ENCODE peak calls at places on chromosomes 7 and 10, in nine cellular contexts. T, Z, S, R, U, B, V, D and C are unnamed samples.

GRCh38 chr10:102285134-102285533 is 39.8 kb downstream of the GBF1 start:
- DNase-seq in T (no peak), Z (no peak), S (no peak), R (no peak), U (no peak), B (no peak), V (no peak), D (no peak), C (no peak)

GRCh38 chr7:26593405-26593804 is 271.0 kb downstream of the SKAP2 start:
- DNase-seq in T (no peak), Z (no peak), S (no peak), R (no peak), U (no peak), B (no peak), V (no peak), D (no peak), C (no peak)

GRCh38 chr10:66809402-66809801 is 116.4 kb upstream of the LRRTM3 start:
- DNase-seq in T (no peak), Z (no peak), S (no peak), R (no peak), U (no peak), B (no peak), V (no peak), D (no peak), C (no peak)

GRCh38 chr7:42886129-42886528 is 25.7 kb downstream of the C7orf25 start:
- DNase-seq in T (no peak), Z (no peak), S (no peak), R (peak), U (no peak), B (no peak), V (peak), D (peak), C (no peak)

GRCh38 chr10:84224411-84225028 is 824 bp downstream of the LRIT2 start:
- DNase-seq in T (no peak), Z (no peak), S (no peak), R (no peak), U (peak), B (no peak), V (peak), D (no peak), C (no peak)

GRCh38 chr10:98621630-98622029 is 174.9 kb upstream of the HPS1 start:
- DNase-seq in T (no peak), Z (no peak), S (no peak), R (no peak), U (peak), B (no peak), V (no peak), D (no peak), C (no peak)

GRCh38 chr10:73991846-73992245 is 6.1 kb upstream of the VCL start:
- DNase-seq in T (no peak), Z (no peak), S (no peak), R (no peak), U (no peak), B (no peak), V (no peak), D (no peak), C (no peak)

GRCh38 chr10:124074471-124075109 is 18.8 kb downstream of the CHST15 start:
- DNase-seq in T (no peak), Z (no peak), S (no peak), R (no peak), U (no peak), B (no peak), V (no peak), D (no peak), C (no peak)

GRCh38 chr7:41280491-41280890 is 422.4 kb downstream of the INHBA start:
- DNase-seq in T (no peak), Z (no peak), S (no peak), R (no peak), U (no peak), B (no peak), V (no peak), D (no peak), C (no peak)

GRCh38 chr10:37700886-37701780 is 156.3 kb downstream of the ZNF248 start:
- DNase-seq in T (no peak), Z (no peak), S (no peak), R (no peak), U (no peak), B (peak), V (no peak), D (no peak), C (no peak)

GRCh38 chr10:4677296-4678021 is 148.5 kb upstream of the AKR1E2 start:
- DNase-seq in T (no peak), Z (no peak), S (peak), R (peak), U (no peak), B (no peak), V (peak), D (peak), C (no peak)

GRCh38 chr7:70710011-70710480 is 421.9 kb upstream of the GALNT17 start:
- DNase-seq in T (peak), Z (no peak), S (peak), R (peak), U (no peak), B (no peak), V (no peak), D (peak), C (peak)

GRCh38 chr10:58514102-58514472 is 1.4 kb downstream of the BICC1 start:
- DNase-seq in T (no peak), Z (no peak), S (no peak), R (no peak), U (no peak), B (no peak), V (peak), D (no peak), C (no peak)

GRCh38 chr7:108246227-108246837 is 116.2 kb upstream of the LAMB4 start:
- DNase-seq in T (peak), Z (no peak), S (peak), R (peak), U (peak), B (no peak), V (peak), D (peak), C (peak)

GRCh38 chr7:22138106-22138505 is 192.4 kb upstream of the CDCA7L start:
- DNase-seq in T (no peak), Z (no peak), S (no peak), R (no peak), U (no peak), B (no peak), V (no peak), D (no peak), C (no peak)
- TF ChIP-seq CTCF in T (no peak), Z (no peak), S (no peak), R (no peak), U (no peak), B (no peak), V (no peak), D (no peak), C (no peak)

DNA sequence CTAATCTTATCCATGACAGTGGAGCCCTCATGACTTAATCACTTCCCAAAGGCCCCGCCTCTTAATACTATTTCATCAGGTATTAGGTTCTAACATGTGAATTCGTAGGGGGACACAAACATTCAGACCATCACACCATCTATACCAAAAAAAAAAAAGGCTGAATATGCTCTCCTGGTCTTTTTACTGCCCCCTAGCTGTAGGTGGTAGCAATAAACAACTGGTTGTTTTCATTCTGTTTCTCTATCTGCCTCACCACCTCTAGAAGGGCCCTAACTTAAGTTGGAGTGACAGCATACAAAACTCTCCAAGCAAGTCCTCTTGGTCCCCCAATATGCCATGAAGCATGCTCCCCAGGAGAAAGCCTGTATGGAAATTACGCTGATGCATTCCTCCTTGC is 94.1 kb downstream of the GRM8 start:
- DNase-seq in T (no peak), Z (no peak), S (no peak), R (peak), U (no peak), B (no peak), V (peak), D (no peak), C (no peak)
- TF ChIP-seq CTCF in T (peak), Z (no peak), S (no peak), R (peak), U (peak), B (peak), V (peak), D (no peak), C (peak)

GRCh38 chr7:36284470-36284869 is 105.2 kb upstream of the ANLN start:
- DNase-seq in T (no peak), Z (no peak), S (no peak), R (no peak), U (no peak), B (no peak), V (no peak), D (no peak), C (no peak)
- TF ChIP-seq CTCF in T (no peak), Z (no peak), S (no peak), R (no peak), U (no peak), B (no peak), V (no peak), D (no peak), C (no peak)

DNA sequence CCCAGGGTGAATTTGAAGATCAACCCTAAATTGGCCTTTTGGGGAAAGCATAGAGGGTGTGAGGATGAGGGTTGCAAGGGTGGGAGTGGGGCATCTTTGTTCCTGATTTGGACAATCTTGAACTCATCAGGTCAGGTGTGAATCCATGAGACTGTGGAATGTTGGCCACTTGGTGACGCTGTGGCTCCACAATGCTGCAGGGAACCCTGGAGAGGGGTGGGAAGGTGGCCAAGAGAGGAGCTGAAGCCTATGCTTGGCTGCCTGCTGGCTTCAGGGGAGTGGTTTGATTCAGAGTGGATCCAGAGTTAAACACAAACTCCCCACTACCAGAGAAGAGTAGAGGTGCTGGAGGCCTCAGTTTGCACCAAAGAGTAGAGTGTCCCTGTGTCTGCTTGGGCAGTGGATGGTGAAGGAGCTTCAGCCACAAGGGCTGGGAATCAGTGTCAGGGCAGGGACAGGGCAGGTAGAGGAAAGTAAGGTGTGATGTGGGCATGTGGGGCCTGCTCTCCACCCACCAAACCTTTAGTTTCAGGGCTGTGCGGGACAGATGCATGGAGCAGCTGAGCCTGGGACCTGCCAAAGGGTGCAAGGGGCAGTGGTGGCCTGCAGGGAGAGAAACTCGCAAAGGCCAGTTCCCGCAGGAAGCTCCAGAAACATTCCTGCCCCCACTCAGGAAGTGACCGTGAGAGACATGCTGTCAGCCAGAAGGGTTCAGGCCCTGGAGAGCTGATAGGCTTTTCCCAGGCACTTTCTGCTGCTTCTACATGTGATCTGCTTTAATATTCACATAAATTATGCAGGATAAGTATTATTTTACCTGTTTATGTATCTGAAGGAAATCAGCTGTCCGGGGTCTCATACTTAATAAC is 81.0 kb upstream of the PRSS58 start:
- DNase-seq in T (no peak), Z (no peak), S (peak), R (peak), U (peak), B (no peak), V (peak), D (peak), C (no peak)
- TF ChIP-seq CTCF in T (peak), Z (no peak), S (peak), R (no peak), U (peak), B (peak), V (peak), D (peak), C (peak)

GRCh38 chr7:93551931-93552330 is 22.6 kb downstream of the CALCR start:
- DNase-seq in T (peak), Z (no peak), S (no peak), R (no peak), U (no peak), B (no peak), V (no peak), D (no peak), C (peak)

GRCh38 chr7:93547716-93548115 is 26.8 kb downstream of the CALCR start:
- DNase-seq in T (no peak), Z (no peak), S (no peak), R (no peak), U (no peak), B (no peak), V (no peak), D (no peak), C (no peak)

GRCh38 chr7:93551063-93551895 is 23.2 kb downstream of the CALCR start:
- DNase-seq in T (no peak), Z (no peak), S (peak), R (peak), U (no peak), B (no peak), V (peak), D (peak), C (peak)
- TF ChIP-seq CTCF in T (peak), Z (peak), S (peak), R (peak), U (peak), B (peak), V (peak), D (peak), C (peak)

GRCh38 chr7:17719998-17720397 is 220.3 kb downstream of the SNX13 start:
- DNase-seq in T (no peak), Z (no peak), S (no peak), R (no peak), U (no peak), B (no peak), V (no peak), D (no peak), C (no peak)

GRCh38 chr7:17721736-17722285 is 218.5 kb downstream of the SNX13 start:
- DNase-seq in T (no peak), Z (no peak), S (no peak), R (no peak), U (no peak), B (no peak), V (no peak), D (no peak), C (no peak)

GRCh38 chr7:17722798-17723197 is 217.5 kb downstream of the SNX13 start:
- DNase-seq in T (no peak), Z (no peak), S (no peak), R (no peak), U (no peak), B (no peak), V (no peak), D (no peak), C (no peak)

DNA sequence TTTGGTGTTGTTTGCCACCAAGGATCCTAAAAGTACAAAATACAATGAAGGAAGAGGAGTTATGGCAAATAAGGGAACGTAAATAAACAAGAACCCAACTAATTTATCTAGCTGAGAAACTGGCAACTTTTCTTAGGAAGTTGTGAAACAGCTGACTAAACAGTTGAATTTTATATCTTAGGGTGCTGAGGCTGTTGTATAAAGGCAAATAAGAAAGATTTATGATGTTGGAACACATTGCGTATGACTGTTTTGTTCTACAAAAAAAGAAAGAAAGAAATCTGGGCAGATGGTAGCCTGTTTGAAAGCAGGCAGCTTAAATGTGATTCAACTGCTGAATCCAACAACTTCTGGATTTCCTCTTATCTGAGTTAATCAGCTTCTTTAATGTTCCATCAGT is 214.5 kb downstream of the SNX13 start:
- DNase-seq in T (no peak), Z (no peak), S (no peak), R (no peak), U (no peak), B (no peak), V (no peak), D (peak), C (no peak)
- TF ChIP-seq CTCF in T (no peak), Z (no peak), S (no peak), R (no peak), U (no peak), B (no peak), V (no peak), D (no peak), C (no peak)

GRCh38 chr7:135856356-135857144 is 107.9 kb upstream of the FAM180A start:
- DNase-seq in T (peak), Z (no peak), S (peak), R (no peak), U (no peak), B (peak), V (peak), D (peak), C (peak)
- TF ChIP-seq CTCF in T (no peak), Z (no peak), S (no peak), R (no peak), U (no peak), B (no peak), V (no peak), D (no peak), C (no peak)